ENCODE peak calls at places on chromosome 13, in nine cellular contexts. H is mammary epithelial cell, V is neural crest cell, W is endodermal cell, M is astrocyte, E is IMR-90, X is fibroblast of lung, A is H9, J is GM12865. C is an unnamed sample.

GRCh38 chr13:112428704-112429103 is 52.5 kb downstream of the SPACA7 start:
- DNase-seq in A (no peak), J (no peak), M (no peak), E (no peak), V (no peak), H (no peak), X (no peak), W (no peak), C (no peak)

GRCh38 chr13:40243047-40243446 is 423.4 kb downstream of the FOXO1 start:
- DNase-seq in E (no peak), W (no peak), X (no peak), A (no peak), H (no peak), J (no peak), M (no peak), V (no peak), C (no peak)

GRCh38 chr13:43894438-43894837 is 14.7 kb downstream of the LACC1 start:
- DNase-seq in H (no peak), A (no peak), E (no peak), V (no peak), X (no peak), W (no peak), J (no peak), M (no peak), C (no peak)

GRCh38 chr13:111860161-111860560 is 206.8 kb upstream of the SOX1 start:
- DNase-seq in E (no peak), W (no peak), A (no peak), M (no peak), V (no peak), J (no peak), X (no peak), H (no peak), C (no peak)

GRCh38 chr13:51895906-51896888 is 34.4 kb downstream of the CCDC70 start:
- DNase-seq in J (peak), V (peak), W (peak), A (peak), H (peak), M (peak), E (peak), X (peak), C (peak)

GRCh38 chr13:99528547-99528946 is 27.3 kb downstream of the TM9SF2 start:
- DNase-seq in J (peak), W (no peak), X (no peak), E (no peak), H (no peak), M (no peak), A (no peak), V (no peak), C (no peak)

GRCh38 chr13:70895599-70895998 is 787.3 kb upstream of the KLHL1 start:
- DNase-seq in X (no peak), E (no peak), J (no peak), V (no peak), A (no peak), W (no peak), M (no peak), H (no peak), C (no peak)

GRCh38 chr13:100397627-100398026 is 191.0 kb downstream of the GGACT start:
- DNase-seq in X (no peak), J (no peak), A (no peak), M (no peak), H (no peak), W (no peak), V (no peak), E (no peak), C (no peak)

GRCh38 chr13:99617474-99618255 is 116.4 kb downstream of the TM9SF2 start:
- DNase-seq in W (peak), J (peak), A (peak), X (peak), V (peak), E (peak), H (no peak), M (peak), C (peak)

GRCh38 chr13:108495686-108496363 is 133.6 kb upstream of the MYO16 start:
- DNase-seq in J (no peak), X (peak), W (peak), M (peak), E (no peak), V (peak), H (no peak), A (peak), C (peak)

GRCh38 chr13:33310245-33311038 is 24.9 kb upstream of the STARD13 start:
- DNase-seq in H (no peak), X (no peak), W (no peak), A (no peak), M (no peak), V (no peak), J (no peak), E (no peak), C (no peak)

GRCh38 chr13:24217601-24218281 is 57.2 kb downstream of the SPATA13 start:
- DNase-seq in A (peak), M (peak), W (peak), E (no peak), J (peak), V (no peak), X (peak), H (no peak), C (no peak)

GRCh38 chr13:108834193-108834592 is 204.8 kb downstream of the MYO16 start:
- DNase-seq in M (no peak), H (no peak), W (no peak), X (no peak), E (peak), A (no peak), J (no peak), V (no peak), C (no peak)

GRCh38 chr13:28034256-28034655 is 45.8 kb upstream of the URAD start:
- DNase-seq in V (no peak), M (no peak), J (no peak), W (no peak), X (no peak), A (no peak), H (no peak), E (no peak), C (no peak)

GRCh38 chr13:40492511-40492910 is 173.9 kb downstream of the FOXO1 start:
- DNase-seq in W (no peak), V (no peak), E (no peak), M (no peak), A (no peak), X (no peak), H (no peak), J (no peak), C (no peak)

GRCh38 chr13:20136781-20137703 is 23.8 kb downstream of the GJA3 start:
- DNase-seq in V (peak), M (no peak), W (peak), A (peak), X (peak), H (peak), J (peak), E (no peak), C (peak)

GRCh38 chr13:84702174-84702573 is 819.9 kb upstream of the SLITRK1 start:
- DNase-seq in A (no peak), W (no peak), E (no peak), M (no peak), X (no peak), V (no peak), H (no peak), J (no peak), C (no peak)

GRCh38 chr13:67943116-67943515 is 713.0 kb upstream of the PCDH9 start:
- DNase-seq in M (peak), W (no peak), X (peak), H (no peak), E (no peak), J (no peak), V (no peak), A (no peak), C (no peak)

GRCh38 chr13:106507560-106508274 is 27.7 kb downstream of the EFNB2 start:
- DNase-seq in W (no peak), E (peak), A (no peak), M (peak), J (peak), H (peak), V (no peak), X (peak), C (no peak)

GRCh38 chr13:99894105-99894504 is 77.5 kb downstream of the ZIC5 start:
- DNase-seq in H (no peak), J (no peak), E (no peak), W (no peak), A (no peak), X (no peak), M (no peak), V (no peak), C (no peak)

DNA sequence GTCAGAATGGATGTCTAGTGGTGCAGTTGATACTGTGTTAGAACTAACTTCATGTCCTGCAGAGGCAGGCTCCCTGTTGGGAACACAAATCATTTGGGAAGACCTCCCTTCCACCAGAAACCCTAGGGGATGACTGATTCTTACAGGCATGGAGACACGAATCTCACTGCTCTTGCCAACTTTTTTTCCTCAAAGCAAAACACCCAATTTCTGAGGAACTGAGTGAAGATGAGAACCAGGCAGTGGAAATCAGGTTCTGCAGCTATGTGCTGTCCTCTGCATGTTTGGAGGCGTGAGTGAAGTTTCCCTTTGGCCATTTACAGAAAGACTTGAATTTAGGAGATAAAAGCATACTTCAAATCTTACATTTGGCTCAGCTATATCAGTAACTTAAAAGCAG is 87.5 kb upstream of the CSNK1A1L start:
- DNase-seq in J (no peak), A (no peak), M (no peak), X (peak), V (no peak), W (no peak), H (no peak), E (peak), C (no peak)
- TF ChIP-seq CTCF in J (no peak), A (no peak), M (no peak), X (no peak), V (no peak), W (no peak), H (no peak), E (no peak), C (no peak)

GRCh38 chr13:75689686-75690085 is 53.6 kb downstream of the LMO7 start:
- DNase-seq in M (no peak), A (no peak), E (peak), V (no peak), X (peak), J (no peak), W (no peak), H (no peak), C (no peak)

GRCh38 chr13:75685239-75685697 is 49.1 kb downstream of the LMO7 start:
- DNase-seq in J (no peak), A (peak), W (peak), E (peak), V (no peak), M (peak), X (peak), H (peak), C (no peak)

GRCh38 chr13:75691183-75691582 is 55.1 kb downstream of the LMO7 start:
- DNase-seq in W (no peak), J (no peak), X (no peak), H (peak), E (peak), A (no peak), V (no peak), M (no peak), C (no peak)

GRCh38 chr13:75693227-75693626 is 57.1 kb downstream of the LMO7 start:
- DNase-seq in H (no peak), V (no peak), E (no peak), W (no peak), M (no peak), J (no peak), A (no peak), X (no peak), C (no peak)

DNA sequence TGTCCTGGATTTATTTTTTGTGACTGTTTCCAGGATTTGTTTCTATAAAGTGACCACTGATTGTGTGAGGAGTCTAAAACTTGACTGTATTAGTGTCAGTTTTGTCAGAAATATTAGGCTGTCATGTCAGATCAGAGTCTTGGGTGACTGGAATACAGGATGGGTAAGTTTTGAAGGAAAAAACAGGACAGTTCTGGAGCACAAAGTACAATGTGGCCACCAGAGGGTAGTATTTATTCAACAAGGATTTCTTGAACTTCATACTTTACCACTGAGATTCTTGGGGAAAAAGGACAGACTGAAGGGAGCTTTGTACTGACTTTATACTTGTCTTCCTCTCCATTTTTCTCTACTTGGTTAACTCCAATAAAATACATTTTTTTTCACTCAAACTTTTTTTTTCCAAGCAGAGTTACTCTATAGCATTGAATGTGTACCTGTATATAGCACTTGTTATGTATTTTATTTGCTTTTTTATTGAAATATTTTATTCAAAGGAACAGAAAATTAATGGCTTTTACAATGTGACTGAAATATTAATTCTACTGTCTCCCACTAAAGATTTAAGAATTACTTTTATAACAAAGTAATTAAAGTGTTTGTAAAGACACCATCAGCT is 51.1 kb downstream of the LMO7 start:
- DNase-seq in M (no peak), H (peak), E (peak), X (peak), J (no peak), V (no peak), A (no peak), W (no peak), C (no peak)
- TF ChIP-seq CTCF in M (peak), H (peak), E (peak), X (peak), J (peak), V (peak), A (peak), W (peak), C (peak)

GRCh38 chr13:32259116-32259515 is 56.0 kb downstream of the ZAR1L start:
- DNase-seq in W (peak), M (no peak), X (no peak), V (no peak), H (no peak), J (no peak), A (no peak), E (no peak), C (no peak)
- TF ChIP-seq CTCF in W (peak), M (peak), X (no peak), V (peak), H (peak), J (peak), A (peak), E (no peak), C (no peak)

DNA sequence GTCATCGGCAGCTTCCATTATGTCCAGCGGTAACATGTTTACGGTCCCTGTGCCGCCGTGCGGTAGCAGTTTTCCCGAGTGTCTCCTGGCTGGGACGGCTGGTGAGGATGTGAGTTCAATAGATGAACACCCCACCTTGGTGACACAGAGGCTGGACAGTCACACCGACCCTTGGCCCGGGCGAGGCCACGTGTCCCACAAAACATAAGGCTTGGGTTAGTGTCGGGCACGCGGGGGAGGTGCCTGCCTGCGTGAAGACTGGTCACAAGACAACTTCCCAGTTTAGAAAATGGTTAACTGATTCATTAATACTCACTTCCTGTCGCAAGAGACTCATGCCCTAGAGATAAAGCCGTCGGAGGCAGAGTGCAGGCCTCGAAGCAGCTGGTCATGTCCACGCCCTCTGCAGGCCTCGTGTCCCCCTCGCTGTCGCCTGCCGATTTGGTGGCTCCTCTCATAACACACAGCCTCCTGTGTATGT is 17.2 kb downstream of the RASA3 start:
- DNase-seq in X (peak), V (no peak), A (no peak), E (peak), M (peak), J (no peak), H (peak), W (peak), C (no peak)
- TF ChIP-seq CTCF in X (no peak), V (no peak), A (no peak), E (peak), M (no peak), J (no peak), H (no peak), W (no peak), C (no peak)

DNA sequence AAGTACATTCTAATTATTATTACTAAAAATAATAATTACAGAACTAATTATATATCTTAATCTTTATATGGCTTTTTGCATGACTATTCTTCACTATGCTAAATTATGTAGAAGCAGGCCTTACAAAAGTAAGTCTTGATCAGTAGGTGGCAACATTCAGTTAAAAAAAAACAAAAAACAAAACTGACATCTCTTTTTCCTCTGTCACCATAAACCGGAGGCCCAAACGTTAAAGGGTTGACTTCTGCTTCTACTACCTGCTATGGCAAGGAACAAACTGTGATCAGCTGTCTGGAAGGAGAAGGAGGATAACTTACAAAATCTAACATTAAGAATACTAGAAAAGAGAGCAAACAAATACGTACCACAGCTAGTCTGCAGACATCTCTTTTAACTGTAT is 1525.6 kb downstream of the SLITRK1 start:
- DNase-seq in H (no peak), V (no peak), X (no peak), J (no peak), E (no peak), A (no peak), M (no peak), W (no peak), C (no peak)
- TF ChIP-seq CTCF in H (no peak), V (no peak), X (no peak), J (no peak), E (no peak), A (peak), M (no peak), W (peak), C (no peak)

GRCh38 chr13:73708393-73708985 is 425.7 kb downstream of the KLF12 start:
- DNase-seq in M (peak), J (peak), V (peak), X (peak), A (no peak), W (peak), E (peak), H (peak), C (peak)
- TF ChIP-seq CTCF in M (peak), J (peak), V (peak), X (peak), A (peak), W (peak), E (peak), H (peak), C (peak)

GRCh38 chr13:41605319-41606285 is 148.3 kb downstream of the RGCC start:
- DNase-seq in J (no peak), A (no peak), H (no peak), E (no peak), M (no peak), X (peak), W (no peak), V (no peak), C (no peak)
- TF ChIP-seq CTCF in J (no peak), A (peak), H (no peak), E (no peak), M (no peak), X (no peak), W (peak), V (no peak), C (no peak)